ENCODE peak calls at places on chromosomes 13 and 19, in eight cellular contexts. One of them, this sample, is unnamed.

GRCh38 chr13:102597029-102598015 is 536 bp downstream of the TPP2 start:
- DNase-seq in HCT116: no peak
- DNase-seq in H1: no peak
- DNase-seq in SK-N-SH: peak
- DNase-seq in K562: peak
- DNase-seq in HepG2: no peak
- DNase-seq in A549: peak
- DNase-seq in GM12878: no peak
- DNase-seq in this sample: peak

GRCh38 chr19:4642625-4643024 is 3.3 kb downstream of the TNFAIP8L1 start:
- DNase-seq in HCT116: no peak
- DNase-seq in SK-N-SH: no peak
- DNase-seq in K562: no peak
- DNase-seq in A549: no peak
- DNase-seq in HepG2: no peak
- DNase-seq in GM12878: no peak
- DNase-seq in H1: no peak
- DNase-seq in this sample: no peak

GRCh38 chr19:35136977-35137702 is 1.5 kb upstream of the FXYD1 start:
- DNase-seq in SK-N-SH: no peak
- DNase-seq in A549: no peak
- DNase-seq in H1: no peak
- DNase-seq in GM12878: no peak
- DNase-seq in HCT116: no peak
- DNase-seq in K562: no peak
- DNase-seq in HepG2: peak
- DNase-seq in this sample: no peak

GRCh38 chr13:33284916-33285315 is 639 bp downstream of the STARD13 start:
- DNase-seq in SK-N-SH: no peak
- DNase-seq in HepG2: peak
- DNase-seq in GM12878: no peak
- DNase-seq in H1: no peak
- DNase-seq in HCT116: no peak
- DNase-seq in A549: no peak
- DNase-seq in K562: no peak
- DNase-seq in this sample: no peak

GRCh38 chr13:77353980-77354379 is 27.1 kb upstream of the MYCBP2 start:
- DNase-seq in H1: no peak
- DNase-seq in SK-N-SH: no peak
- DNase-seq in A549: no peak
- DNase-seq in GM12878: no peak
- DNase-seq in K562: no peak
- DNase-seq in HCT116: no peak
- DNase-seq in HepG2: no peak
- DNase-seq in this sample: no peak

GRCh38 chr13:33321686-33322473 is 36.3 kb upstream of the STARD13 start:
- DNase-seq in HepG2: no peak
- DNase-seq in GM12878: no peak
- DNase-seq in A549: no peak
- DNase-seq in K562: no peak
- DNase-seq in SK-N-SH: no peak
- DNase-seq in HCT116: no peak
- DNase-seq in H1: no peak
- DNase-seq in this sample: peak

GRCh38 chr19:29964171-29964570 is 22.1 kb downstream of the URI1 start:
- DNase-seq in GM12878: no peak
- DNase-seq in HepG2: no peak
- DNase-seq in SK-N-SH: no peak
- DNase-seq in H1: no peak
- DNase-seq in A549: no peak
- DNase-seq in K562: no peak
- DNase-seq in HCT116: no peak
- DNase-seq in this sample: peak

GRCh38 chr19:56350416-56351045 is 35.9 kb upstream of the ZSCAN5A start:
- DNase-seq in GM12878: peak
- DNase-seq in SK-N-SH: peak
- DNase-seq in A549: peak
- DNase-seq in H1: peak
- DNase-seq in HCT116: peak
- DNase-seq in HepG2: peak
- DNase-seq in K562: peak
- DNase-seq in this sample: peak

GRCh38 chr19:24159707-24160106 is 72.7 kb downstream of the ZNF254 start:
- DNase-seq in K562: peak
- DNase-seq in GM12878: no peak
- DNase-seq in HCT116: no peak
- DNase-seq in HepG2: peak
- DNase-seq in A549: peak
- DNase-seq in SK-N-SH: peak
- DNase-seq in H1: no peak
- DNase-seq in this sample: peak

GRCh38 chr13:59182241-59182640 is 981.5 kb downstream of the DIAPH3 start:
- DNase-seq in GM12878: no peak
- DNase-seq in H1: no peak
- DNase-seq in K562: no peak
- DNase-seq in A549: no peak
- DNase-seq in HCT116: no peak
- DNase-seq in SK-N-SH: no peak
- DNase-seq in HepG2: no peak
- DNase-seq in this sample: no peak

GRCh38 chr13:41061914-41062837 is 867 bp downstream of the WBP4 start:
- DNase-seq in A549: no peak
- DNase-seq in SK-N-SH: no peak
- DNase-seq in H1: no peak
- DNase-seq in HepG2: no peak
- DNase-seq in HCT116: peak
- DNase-seq in K562: peak
- DNase-seq in GM12878: no peak
- DNase-seq in this sample: peak

GRCh38 chr13:80386001-80386400 is 45.1 kb upstream of the SPRY2 start:
- DNase-seq in GM12878: no peak
- DNase-seq in H1: no peak
- DNase-seq in SK-N-SH: no peak
- DNase-seq in HepG2: no peak
- DNase-seq in HCT116: no peak
- DNase-seq in A549: no peak
- DNase-seq in K562: no peak
- DNase-seq in this sample: no peak

GRCh38 chr19:10769533-10770491 is 51.9 kb downstream of the DNM2 start:
- DNase-seq in GM12878: no peak
- DNase-seq in K562: peak
- DNase-seq in SK-N-SH: peak
- DNase-seq in HepG2: peak
- DNase-seq in HCT116: no peak
- DNase-seq in H1: no peak
- DNase-seq in A549: peak
- DNase-seq in this sample: peak

GRCh38 chr19:6362024-6362344 is 653 bp downstream of the CLPP start:
- DNase-seq in H1: peak
- DNase-seq in K562: no peak
- DNase-seq in HCT116: no peak
- DNase-seq in HepG2: no peak
- DNase-seq in GM12878: no peak
- DNase-seq in A549: no peak
- DNase-seq in SK-N-SH: no peak
- DNase-seq in this sample: no peak

GRCh38 chr19:30161770-30162169 is 210.4 kb upstream of the ZNF536 start:
- DNase-seq in A549: no peak
- DNase-seq in HCT116: no peak
- DNase-seq in HepG2: no peak
- DNase-seq in GM12878: no peak
- DNase-seq in K562: no peak
- DNase-seq in H1: peak
- DNase-seq in SK-N-SH: no peak
- DNase-seq in this sample: no peak

GRCh38 chr19:33064778-33065550 is at the start of gene RHPN2:
- DNase-seq in H1: peak
- DNase-seq in A549: peak
- DNase-seq in GM12878: no peak
- DNase-seq in HCT116: peak
- DNase-seq in K562: peak
- DNase-seq in HepG2: peak
- DNase-seq in SK-N-SH: peak
- DNase-seq in this sample: peak

GRCh38 chr13:102020611-102021216 is 381.1 kb downstream of the FGF14 start:
- DNase-seq in A549: no peak
- DNase-seq in SK-N-SH: no peak
- DNase-seq in GM12878: no peak
- DNase-seq in K562: no peak
- DNase-seq in HCT116: no peak
- DNase-seq in HepG2: no peak
- DNase-seq in H1: no peak
- DNase-seq in this sample: no peak

GRCh38 chr13:55577082-55577846 is 1563.5 kb upstream of the PRR20A start:
- DNase-seq in H1: no peak
- DNase-seq in HCT116: no peak
- DNase-seq in SK-N-SH: no peak
- DNase-seq in A549: no peak
- DNase-seq in HepG2: no peak
- DNase-seq in GM12878: no peak
- DNase-seq in K562: no peak
- DNase-seq in this sample: no peak

GRCh38 chr13:80712026-80712425 is 371.1 kb upstream of the SPRY2 start:
- DNase-seq in HepG2: no peak
- DNase-seq in HCT116: no peak
- DNase-seq in H1: no peak
- DNase-seq in A549: no peak
- DNase-seq in K562: no peak
- DNase-seq in GM12878: no peak
- DNase-seq in SK-N-SH: no peak
- DNase-seq in this sample: no peak

GRCh38 chr13:53200075-53200474 is 171.5 kb downstream of the OLFM4 start:
- DNase-seq in HepG2: no peak
- DNase-seq in SK-N-SH: no peak
- DNase-seq in A549: no peak
- DNase-seq in GM12878: no peak
- DNase-seq in H1: no peak
- DNase-seq in K562: no peak
- DNase-seq in HCT116: no peak
- DNase-seq in this sample: no peak

GRCh38 chr13:53200498-53201453 is 172.2 kb downstream of the OLFM4 start:
- DNase-seq in K562: no peak
- DNase-seq in SK-N-SH: peak
- DNase-seq in A549: no peak
- DNase-seq in HepG2: no peak
- DNase-seq in GM12878: no peak
- DNase-seq in HCT116: no peak
- DNase-seq in H1: peak
- DNase-seq in this sample: peak

GRCh38 chr13:53204598-53204997 is 176.0 kb downstream of the OLFM4 start:
- DNase-seq in SK-N-SH: no peak
- DNase-seq in H1: no peak
- DNase-seq in HCT116: no peak
- DNase-seq in GM12878: no peak
- DNase-seq in HepG2: no peak
- DNase-seq in A549: no peak
- DNase-seq in K562: no peak
- DNase-seq in this sample: no peak

GRCh38 chr13:53198699-53199098 is 170.1 kb downstream of the OLFM4 start:
- DNase-seq in SK-N-SH: no peak
- DNase-seq in A549: no peak
- DNase-seq in H1: no peak
- DNase-seq in HepG2: no peak
- DNase-seq in HCT116: no peak
- DNase-seq in GM12878: no peak
- DNase-seq in K562: no peak
- DNase-seq in this sample: no peak

DNA sequence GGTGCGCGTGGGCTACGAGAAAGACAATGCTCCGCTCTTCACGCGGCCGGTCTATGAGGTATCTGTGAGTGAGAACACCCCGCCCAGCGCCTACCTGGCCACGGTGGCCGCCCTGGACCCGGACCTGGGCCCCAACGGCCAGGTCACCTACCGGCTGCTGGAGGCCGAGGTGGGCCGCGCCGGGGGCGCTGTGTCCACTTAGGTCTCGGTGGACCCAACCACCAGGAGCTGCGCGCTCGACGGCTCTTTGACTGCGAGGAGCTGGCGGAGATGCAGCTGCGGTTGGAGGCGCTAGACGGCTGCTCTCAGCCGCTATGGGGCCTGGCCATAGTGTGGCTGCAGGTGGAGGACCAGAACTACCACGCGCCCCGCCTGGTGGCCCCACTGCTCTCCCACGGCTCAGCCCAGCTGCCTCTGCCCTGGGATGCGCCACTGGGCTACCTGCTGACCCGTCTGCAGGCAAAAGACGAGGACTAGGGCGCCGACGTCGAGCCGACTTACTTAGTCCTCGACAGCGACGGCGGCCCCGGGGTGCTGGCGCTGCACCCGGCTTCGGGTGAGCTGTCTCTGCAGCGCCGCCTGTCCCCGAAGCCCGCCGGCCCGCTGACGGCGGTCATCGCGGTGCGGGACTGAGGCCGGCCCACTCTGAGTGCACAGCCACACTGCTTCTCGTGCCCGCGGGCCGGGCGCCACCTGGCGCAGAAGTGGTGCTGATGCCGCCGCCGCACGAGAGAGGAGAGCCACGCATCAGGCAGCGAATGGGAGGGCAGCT is 173.0 kb downstream of the OLFM4 start:
- DNase-seq in H1: peak
- DNase-seq in HCT116: no peak
- DNase-seq in HepG2: no peak
- DNase-seq in GM12878: no peak
- DNase-seq in SK-N-SH: peak
- DNase-seq in K562: no peak
- DNase-seq in A549: no peak
- DNase-seq in this sample: no peak
- TF ChIP-seq RAD21 in H1: peak
- TF ChIP-seq RAD21 in HCT116: no peak
- TF ChIP-seq RAD21 in HepG2: no peak
- TF ChIP-seq RAD21 in GM12878: no peak
- TF ChIP-seq RAD21 in SK-N-SH: peak
- TF ChIP-seq RAD21 in K562: no peak
- TF ChIP-seq RAD21 in A549: no peak
- TF ChIP-seq RAD21 in this sample: no peak

GRCh38 chr13:110938662-110939421 is 24.0 kb upstream of the ANKRD10 start:
- DNase-seq in HepG2: no peak
- DNase-seq in A549: no peak
- DNase-seq in GM12878: no peak
- DNase-seq in SK-N-SH: no peak
- DNase-seq in HCT116: no peak
- DNase-seq in H1: no peak
- DNase-seq in K562: no peak
- DNase-seq in this sample: no peak
- TF ChIP-seq RAD21 in HepG2: no peak
- TF ChIP-seq RAD21 in A549: no peak
- TF ChIP-seq RAD21 in GM12878: no peak
- TF ChIP-seq RAD21 in SK-N-SH: no peak
- TF ChIP-seq RAD21 in HCT116: no peak
- TF ChIP-seq RAD21 in H1: peak
- TF ChIP-seq RAD21 in K562: peak
- TF ChIP-seq RAD21 in this sample: no peak

GRCh38 chr19:18157465-18158063 is 4.6 kb downstream of the PIK3R2 start:
- DNase-seq in A549: no peak
- DNase-seq in HCT116: no peak
- DNase-seq in GM12878: no peak
- DNase-seq in SK-N-SH: peak
- DNase-seq in K562: no peak
- DNase-seq in H1: peak
- DNase-seq in HepG2: no peak
- DNase-seq in this sample: no peak
- TF ChIP-seq RAD21 in A549: no peak
- TF ChIP-seq RAD21 in HCT116: no peak
- TF ChIP-seq RAD21 in GM12878: no peak
- TF ChIP-seq RAD21 in SK-N-SH: no peak
- TF ChIP-seq RAD21 in K562: no peak
- TF ChIP-seq RAD21 in H1: no peak
- TF ChIP-seq RAD21 in HepG2: no peak
- TF ChIP-seq RAD21 in this sample: no peak

GRCh38 chr13:26816876-26817275 is 56.3 kb upstream of the GPR12 start:
- DNase-seq in A549: no peak
- DNase-seq in SK-N-SH: no peak
- DNase-seq in K562: no peak
- DNase-seq in HepG2: no peak
- DNase-seq in H1: no peak
- DNase-seq in HCT116: no peak
- DNase-seq in GM12878: no peak
- DNase-seq in this sample: no peak
- TF ChIP-seq RAD21 in A549: no peak
- TF ChIP-seq RAD21 in SK-N-SH: no peak
- TF ChIP-seq RAD21 in K562: no peak
- TF ChIP-seq RAD21 in HepG2: no peak
- TF ChIP-seq RAD21 in H1: no peak
- TF ChIP-seq RAD21 in HCT116: no peak
- TF ChIP-seq RAD21 in GM12878: no peak
- TF ChIP-seq RAD21 in this sample: no peak

This sample was measured in IMR-90.